ENCODE peak calls at places on chromosomes 7 and 10, in five cellular contexts. P is breast epithelium, X is HCT116, M is K562, D is stomach. J is an unnamed sample.

GRCh38 chr7:18566829-18567228 is 71.3 kb downstream of the HDAC9 start:
- DNase-seq in X (no peak), P (no peak), D (no peak), M (no peak), J (peak)

GRCh38 chr7:81831883-81832282 is 62.0 kb upstream of the HGF start:
- DNase-seq in D (no peak), X (no peak), M (no peak), P (no peak), J (no peak)

GRCh38 chr10:31475514-31475913 is 156.5 kb downstream of the ZEB1 start:
- DNase-seq in X (no peak), P (no peak), M (no peak), D (no peak), J (no peak)

GRCh38 chr7:107660381-107661080 is at the start of gene SLC26A4:
- DNase-seq in P (no peak), M (no peak), X (no peak), D (no peak), J (peak)

GRCh38 chr7:37289347-37289746 is 159.3 kb downstream of the ELMO1 start:
- DNase-seq in X (no peak), D (no peak), M (no peak), P (no peak), J (no peak)

GRCh38 chr7:147861058-147861716 is 729.4 kb upstream of the C7orf33 start:
- DNase-seq in P (no peak), X (no peak), M (no peak), D (no peak), J (no peak)

GRCh38 chr10:20407421-20407820 is 489.7 kb downstream of the NEBL start:
- DNase-seq in P (no peak), D (no peak), X (no peak), M (no peak), J (no peak)

GRCh38 chr7:141430426-141431142 is 120.6 kb upstream of the AGK start:
- DNase-seq in D (no peak), M (no peak), P (no peak), X (no peak), J (no peak)

GRCh38 chr7:55504093-55504859 is 68.0 kb downstream of the VOPP1 start:
- DNase-seq in P (no peak), M (no peak), X (no peak), D (peak), J (no peak)
- TF ChIP-seq POLR2A in P (no peak), M (no peak), X (no peak), D (no peak), J (no peak)

GRCh38 chr7:29408841-29409243 is 154.8 kb upstream of the PRR15 start:
- DNase-seq in M (peak), X (peak), D (peak), P (no peak), J (peak)
- TF ChIP-seq POLR2AphosphoS5 in M (no peak), X (no peak), D (no peak), P (no peak), J (no peak)

GRCh38 chr10:119656760-119657159 is 5.6 kb downstream of the BAG3 start:
- DNase-seq in M (peak), D (no peak), X (no peak), P (no peak), J (no peak)

GRCh38 chr10:119653209-119653608 is 2.0 kb downstream of the BAG3 start:
- DNase-seq in D (no peak), P (no peak), M (no peak), X (no peak), J (no peak)

GRCh38 chr10:119654540-119654939 is 3.4 kb downstream of the BAG3 start:
- DNase-seq in P (peak), X (no peak), D (peak), M (no peak), J (no peak)

GRCh38 chr10:119657725-119658124 is 6.5 kb downstream of the BAG3 start:
- DNase-seq in X (no peak), D (no peak), M (no peak), P (no peak), J (no peak)

DNA sequence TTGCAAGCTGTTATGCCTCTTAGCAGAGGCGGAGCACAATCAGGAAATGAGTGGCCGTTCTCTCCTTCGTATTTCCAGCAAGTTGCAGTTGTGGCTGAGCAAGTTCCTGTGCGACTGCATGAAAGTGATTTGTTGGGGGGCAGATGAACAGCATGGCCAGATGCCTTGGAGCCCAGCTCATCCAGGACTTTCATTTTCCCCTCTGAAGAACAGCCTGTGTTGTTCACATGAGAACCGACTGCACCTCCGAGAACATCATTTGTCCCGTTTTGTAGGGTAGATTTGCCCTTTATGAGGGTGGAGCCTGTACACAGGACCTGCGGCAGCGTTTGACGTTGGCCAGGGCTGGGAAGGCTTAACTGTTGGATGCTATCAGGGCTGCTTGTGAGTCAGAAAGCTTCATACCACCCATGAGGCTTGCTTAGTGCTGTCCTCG is 4.4 kb downstream of the BAG3 start:
- DNase-seq in X (no peak), D (peak), M (peak), P (peak), J (no peak)
- TF ChIP-seq POLR2A in X (no peak), D (no peak), M (no peak), P (no peak), J (no peak)

GRCh38 chr7:11193131-11193867 is 219.6 kb downstream of the PHF14 start:
- DNase-seq in M (peak), P (no peak), X (no peak), D (peak), J (no peak)
- TF ChIP-seq POLR2AphosphoS5 in M (no peak), P (no peak), X (no peak), D (no peak), J (no peak)

GRCh38 chr7:129270077-129270476 is 45.2 kb downstream of the AHCYL2 start:
- DNase-seq in D (no peak), M (no peak), P (no peak), X (no peak), J (no peak)
- TF ChIP-seq POLR2A in D (no peak), M (no peak), P (no peak), X (no peak), J (no peak)

GRCh38 chr7:24923172-24923865 is 56.7 kb downstream of the OSBPL3 start:
- DNase-seq in P (no peak), X (no peak), D (no peak), M (peak), J (no peak)

GRCh38 chr7:24917510-24918239 is 62.3 kb downstream of the OSBPL3 start:
- DNase-seq in X (no peak), D (no peak), M (no peak), P (no peak), J (no peak)

GRCh38 chr7:24920702-24921679 is 59.0 kb downstream of the OSBPL3 start:
- DNase-seq in M (peak), P (no peak), D (peak), X (no peak), J (no peak)

GRCh38 chr7:24924375-24924774 is 55.6 kb downstream of the OSBPL3 start:
- DNase-seq in P (no peak), D (no peak), M (peak), X (no peak), J (no peak)

DNA sequence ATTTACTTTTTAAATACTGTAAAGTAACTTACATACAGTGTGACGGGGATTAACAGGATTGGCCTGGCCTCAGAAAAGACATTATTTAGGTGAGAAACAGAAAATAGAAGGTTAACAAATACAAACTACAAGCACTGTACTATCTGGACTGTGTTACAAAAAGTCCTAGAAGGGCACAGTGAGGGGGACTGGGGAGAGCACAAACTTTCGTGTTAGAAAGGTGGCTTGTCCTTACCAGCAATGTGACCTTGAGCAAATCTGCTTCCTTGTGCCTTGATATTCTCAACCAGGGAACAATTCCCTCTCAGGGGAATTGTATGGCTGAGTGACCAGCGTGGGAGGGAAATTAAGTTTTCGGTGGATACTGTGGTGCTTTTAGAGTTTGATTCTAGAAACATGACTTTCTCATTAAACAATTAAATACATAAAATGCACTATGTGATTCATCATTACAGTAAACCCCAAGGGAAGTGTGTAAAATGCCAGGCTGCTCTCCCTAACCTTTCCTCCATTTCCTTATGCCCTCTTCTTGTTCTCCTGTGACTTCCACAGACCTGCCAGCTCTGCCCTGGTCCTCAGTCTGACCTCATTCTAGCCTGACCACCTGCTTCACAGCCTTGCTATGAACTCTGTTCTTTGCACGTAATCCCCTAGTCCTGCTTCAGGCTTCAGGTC is 57.7 kb downstream of the OSBPL3 start:
- DNase-seq in X (no peak), P (no peak), M (no peak), D (no peak), J (no peak)
- TF ChIP-seq POLR2AphosphoS5 in X (no peak), P (no peak), M (no peak), D (no peak), J (no peak)

DNA sequence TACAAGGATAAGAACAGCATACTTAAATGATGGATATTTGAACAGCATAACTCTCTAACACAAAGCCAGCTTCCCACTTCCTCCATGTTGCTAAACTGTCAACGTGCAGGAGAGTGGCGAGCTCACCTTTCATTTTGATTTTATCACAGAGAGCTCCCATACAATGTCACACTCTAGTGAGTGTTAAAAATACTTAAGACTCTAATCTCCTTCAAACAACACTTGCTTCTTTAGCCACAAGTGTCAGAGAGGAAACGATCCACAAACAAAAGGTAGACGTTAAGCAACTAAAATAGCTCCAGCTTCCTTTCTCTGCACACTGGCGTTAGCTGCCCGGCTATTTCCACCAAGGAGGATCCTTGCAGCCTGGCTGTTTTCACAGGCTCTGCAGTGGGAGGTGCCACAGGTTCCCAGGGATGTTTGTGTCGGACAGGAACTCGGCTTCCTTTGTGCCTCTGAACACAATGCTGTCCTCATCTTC is 194.6 kb downstream of the COBL start:
- DNase-seq in D (no peak), M (no peak), X (no peak), P (no peak), J (no peak)
- TF ChIP-seq POLR2A in D (no peak), M (no peak), X (no peak), P (no peak), J (no peak)